ENCODE peak calls at places on chromosomes 11 and 22, in six cellular contexts. One of them, this sample, is unnamed. For H3K4me1, the result is how much of the 10 kb centered on the place peaks cover.

GRCh38 chr11:57638005-57638760 is 11.5 kb downstream of the YPEL4 start:
- DNase-seq in transverse colon: peak
- DNase-seq in ovary: peak
- DNase-seq in body of pancreas: peak
- DNase-seq in prostate gland: peak
- DNase-seq in heart left ventricle: peak
- DNase-seq in this sample: no peak

GRCh38 chr11:110903830-110904229 is 191.6 kb upstream of the ARHGAP20 start:
- DNase-seq in body of pancreas: no peak
- DNase-seq in transverse colon: no peak
- DNase-seq in ovary: no peak
- DNase-seq in heart left ventricle: no peak
- DNase-seq in prostate gland: no peak
- DNase-seq in this sample: no peak

GRCh38 chr11:103867481-103867880 is 169.0 kb upstream of the DDI1 start:
- DNase-seq in heart left ventricle: no peak
- DNase-seq in transverse colon: no peak
- DNase-seq in prostate gland: no peak
- DNase-seq in ovary: no peak
- DNase-seq in body of pancreas: no peak
- DNase-seq in this sample: no peak

GRCh38 chr22:25404923-25405853 is 159.3 kb upstream of the GRK3 start:
- DNase-seq in ovary: peak
- DNase-seq in body of pancreas: peak
- DNase-seq in transverse colon: peak
- DNase-seq in prostate gland: peak
- DNase-seq in heart left ventricle: peak
- DNase-seq in this sample: no peak

GRCh38 chr11:67117667-67118058 is 1.4 kb upstream of the KDM2A start:
- DNase-seq in ovary: peak
- DNase-seq in body of pancreas: peak
- DNase-seq in heart left ventricle: peak
- DNase-seq in prostate gland: no peak
- DNase-seq in transverse colon: peak
- DNase-seq in this sample: no peak

GRCh38 chr11:108786281-108786990 is 121.6 kb downstream of the DDX10 start:
- DNase-seq in body of pancreas: no peak
- DNase-seq in heart left ventricle: no peak
- DNase-seq in ovary: no peak
- DNase-seq in transverse colon: no peak
- DNase-seq in prostate gland: no peak
- DNase-seq in this sample: no peak

GRCh38 chr11:71397328-71397860 is 50.8 kb downstream of the DHCR7 start:
- DNase-seq in heart left ventricle: no peak
- DNase-seq in body of pancreas: no peak
- DNase-seq in ovary: no peak
- DNase-seq in prostate gland: no peak
- DNase-seq in transverse colon: no peak
- DNase-seq in this sample: no peak

GRCh38 chr11:7749456-7749855 is 43.2 kb upstream of the OVCH2 start:
- DNase-seq in heart left ventricle: no peak
- DNase-seq in body of pancreas: no peak
- DNase-seq in ovary: no peak
- DNase-seq in transverse colon: no peak
- DNase-seq in prostate gland: no peak
- DNase-seq in this sample: no peak

GRCh38 chr11:40877981-40878380 is 581.5 kb downstream of the LRRC4C start:
- DNase-seq in heart left ventricle: no peak
- DNase-seq in prostate gland: no peak
- DNase-seq in transverse colon: no peak
- DNase-seq in ovary: no peak
- DNase-seq in body of pancreas: no peak
- DNase-seq in this sample: no peak

GRCh38 chr11:35323076-35323868 is 96.1 kb downstream of the SLC1A2 start:
- DNase-seq in heart left ventricle: no peak
- DNase-seq in prostate gland: no peak
- DNase-seq in transverse colon: no peak
- DNase-seq in ovary: no peak
- DNase-seq in body of pancreas: no peak
- DNase-seq in this sample: no peak

GRCh38 chr11:84780689-84781293 is 846.4 kb downstream of the DLG2 start:
- DNase-seq in transverse colon: no peak
- DNase-seq in ovary: no peak
- DNase-seq in body of pancreas: no peak
- DNase-seq in prostate gland: no peak
- DNase-seq in heart left ventricle: no peak
- DNase-seq in this sample: no peak

GRCh38 chr11:87804176-87804575 is 371.1 kb downstream of the RAB38 start:
- DNase-seq in body of pancreas: no peak
- DNase-seq in prostate gland: no peak
- DNase-seq in heart left ventricle: no peak
- DNase-seq in ovary: no peak
- DNase-seq in transverse colon: no peak
- DNase-seq in this sample: no peak

GRCh38 chr11:64745523-64746328 is 1.8 kb upstream of the RASGRP2 start:
- DNase-seq in transverse colon: peak
- DNase-seq in prostate gland: peak
- DNase-seq in ovary: peak
- DNase-seq in body of pancreas: peak
- DNase-seq in heart left ventricle: peak
- DNase-seq in this sample: peak

GRCh38 chr22:43969021-43969878 is 14.0 kb downstream of the SAMM50 start:
- DNase-seq in prostate gland: no peak
- DNase-seq in body of pancreas: no peak
- DNase-seq in heart left ventricle: no peak
- DNase-seq in transverse colon: no peak
- DNase-seq in ovary: no peak
- DNase-seq in this sample: no peak

GRCh38 chr11:34044664-34045485 is 6.7 kb upstream of the CAPRIN1 start:
- DNase-seq in heart left ventricle: no peak
- DNase-seq in transverse colon: no peak
- DNase-seq in ovary: no peak
- DNase-seq in prostate gland: no peak
- DNase-seq in body of pancreas: no peak
- DNase-seq in this sample: no peak

GRCh38 chr22:29270475-29271271 is 2.6 kb downstream of the EWSR1 start:
- DNase-seq in heart left ventricle: no peak
- DNase-seq in ovary: no peak
- DNase-seq in body of pancreas: no peak
- DNase-seq in transverse colon: no peak
- DNase-seq in prostate gland: no peak
- DNase-seq in this sample: no peak

GRCh38 chr11:68373810-68374501 is 61.6 kb downstream of the LRP5 start:
- DNase-seq in heart left ventricle: peak
- DNase-seq in body of pancreas: peak
- DNase-seq in prostate gland: peak
- DNase-seq in transverse colon: peak
- DNase-seq in ovary: peak
- DNase-seq in this sample: no peak

GRCh38 chr11:96038046-96038445 is 114.1 kb upstream of the MTMR2 start:
- DNase-seq in ovary: no peak
- DNase-seq in heart left ventricle: no peak
- DNase-seq in transverse colon: no peak
- DNase-seq in body of pancreas: no peak
- DNase-seq in prostate gland: no peak
- DNase-seq in this sample: no peak

GRCh38 chr11:63719987-63720386 is 38.7 kb downstream of the RTN3 start:
- DNase-seq in heart left ventricle: no peak
- DNase-seq in transverse colon: no peak
- DNase-seq in body of pancreas: no peak
- DNase-seq in ovary: no peak
- DNase-seq in prostate gland: no peak
- DNase-seq in this sample: no peak

GRCh38 chr22:27100789-27101188 is 443.4 kb downstream of the MIAT start:
- DNase-seq in transverse colon: no peak
- DNase-seq in body of pancreas: no peak
- DNase-seq in prostate gland: no peak
- DNase-seq in heart left ventricle: no peak
- DNase-seq in ovary: peak
- DNase-seq in this sample: no peak

GRCh38 chr11:530960-531825 is 4.2 kb downstream of the HRAS start:
- DNase-seq in heart left ventricle: no peak
- DNase-seq in prostate gland: no peak
- DNase-seq in ovary: no peak
- DNase-seq in transverse colon: no peak
- DNase-seq in body of pancreas: no peak
- DNase-seq in this sample: peak

GRCh38 chr22:22086501-22087158 is 104.0 kb upstream of the TOP3B start:
- DNase-seq in transverse colon: no peak
- DNase-seq in prostate gland: no peak
- DNase-seq in body of pancreas: no peak
- DNase-seq in ovary: no peak
- DNase-seq in heart left ventricle: no peak
- DNase-seq in this sample: no peak

GRCh38 chr11:57347336-57347735 is 9.2 kb downstream of the P2RX3 start:
- DNase-seq in ovary: no peak
- DNase-seq in body of pancreas: no peak
- DNase-seq in heart left ventricle: no peak
- DNase-seq in transverse colon: no peak
- DNase-seq in prostate gland: no peak
- DNase-seq in this sample: no peak

GRCh38 chr11:76861490-76861953 is 804 bp downstream of the ACER3 start:
- DNase-seq in body of pancreas: no peak
- DNase-seq in transverse colon: no peak
- DNase-seq in ovary: no peak
- DNase-seq in heart left ventricle: no peak
- DNase-seq in prostate gland: no peak
- DNase-seq in this sample: no peak

GRCh38 chr11:128716661-128717210 is 22.9 kb downstream of the FLI1 start:
- DNase-seq in heart left ventricle: no peak
- DNase-seq in body of pancreas: no peak
- DNase-seq in transverse colon: peak
- DNase-seq in prostate gland: no peak
- DNase-seq in ovary: no peak
- DNase-seq in this sample: no peak

GRCh38 chr11:19316434-19316833 is 75.7 kb upstream of the E2F8 start:
- DNase-seq in ovary: no peak
- DNase-seq in body of pancreas: peak
- DNase-seq in prostate gland: peak
- DNase-seq in transverse colon: no peak
- DNase-seq in heart left ventricle: peak
- DNase-seq in this sample: no peak

GRCh38 chr22:45448431-45448830 is 34.9 kb downstream of the RIBC2 start:
- DNase-seq in ovary: peak
- DNase-seq in prostate gland: no peak
- DNase-seq in heart left ventricle: peak
- DNase-seq in body of pancreas: no peak
- DNase-seq in transverse colon: no peak
- DNase-seq in this sample: peak

GRCh38 chr11:103987631-103988594 is 48.5 kb upstream of the DDI1 start:
- DNase-seq in prostate gland: no peak
- DNase-seq in heart left ventricle: no peak
- DNase-seq in ovary: no peak
- DNase-seq in transverse colon: no peak
- DNase-seq in body of pancreas: no peak
- DNase-seq in this sample: no peak

GRCh38 chr11:66462010-66462409 is 4.7 kb upstream of the PELI3 start:
- DNase-seq in ovary: no peak
- DNase-seq in body of pancreas: no peak
- DNase-seq in prostate gland: no peak
- DNase-seq in heart left ventricle: no peak
- DNase-seq in transverse colon: no peak
- DNase-seq in this sample: no peak

GRCh38 chr11:133082453-133082781 is 449.9 kb downstream of the OPCML start:
- DNase-seq in heart left ventricle: peak
- DNase-seq in transverse colon: peak
- DNase-seq in prostate gland: peak
- DNase-seq in body of pancreas: peak
- DNase-seq in ovary: peak
- DNase-seq in this sample: peak

GRCh38 chr22:50314455-50315288 is 7.2 kb upstream of the PLXNB2 start:
- DNase-seq in prostate gland: no peak
- DNase-seq in transverse colon: peak
- DNase-seq in ovary: no peak
- DNase-seq in heart left ventricle: peak
- DNase-seq in body of pancreas: no peak
- DNase-seq in this sample: no peak
- TF ChIP-seq POLR2A in prostate gland: no peak
- TF ChIP-seq POLR2A in transverse colon: peak
- TF ChIP-seq POLR2A in ovary: no peak
- TF ChIP-seq POLR2A in heart left ventricle: no peak
- TF ChIP-seq POLR2A in body of pancreas: no peak
- TF ChIP-seq POLR2A in this sample: no peak

DNA sequence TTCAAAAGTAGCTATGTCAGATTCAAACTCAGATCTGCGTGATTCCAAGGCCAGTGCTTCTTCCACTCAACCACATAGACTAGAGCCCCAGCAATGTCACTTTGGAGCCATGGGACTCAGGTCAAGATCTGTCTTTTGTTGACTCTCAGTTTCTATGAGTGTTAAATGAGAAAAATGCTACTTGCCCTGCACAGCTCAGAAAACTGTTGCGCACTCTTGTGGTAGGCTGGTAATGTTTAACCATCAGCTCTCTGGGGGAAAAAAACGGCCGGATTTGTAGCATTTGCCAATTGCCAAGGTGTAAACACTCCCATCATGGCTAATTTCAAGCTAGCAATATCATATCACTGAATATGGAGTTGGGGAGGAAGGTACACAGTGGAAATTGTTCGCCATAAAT is 328.1 kb upstream of the SYN3 start:
- DNase-seq in transverse colon: no peak
- DNase-seq in body of pancreas: no peak
- DNase-seq in prostate gland: no peak
- DNase-seq in ovary: no peak
- DNase-seq in heart left ventricle: no peak
- DNase-seq in this sample: no peak
- TF ChIP-seq CTCF in transverse colon: no peak
- TF ChIP-seq CTCF in body of pancreas: no peak
- TF ChIP-seq CTCF in prostate gland: no peak
- TF ChIP-seq CTCF in ovary: no peak
- TF ChIP-seq CTCF in heart left ventricle: no peak
- TF ChIP-seq CTCF in this sample: no peak

DNA sequence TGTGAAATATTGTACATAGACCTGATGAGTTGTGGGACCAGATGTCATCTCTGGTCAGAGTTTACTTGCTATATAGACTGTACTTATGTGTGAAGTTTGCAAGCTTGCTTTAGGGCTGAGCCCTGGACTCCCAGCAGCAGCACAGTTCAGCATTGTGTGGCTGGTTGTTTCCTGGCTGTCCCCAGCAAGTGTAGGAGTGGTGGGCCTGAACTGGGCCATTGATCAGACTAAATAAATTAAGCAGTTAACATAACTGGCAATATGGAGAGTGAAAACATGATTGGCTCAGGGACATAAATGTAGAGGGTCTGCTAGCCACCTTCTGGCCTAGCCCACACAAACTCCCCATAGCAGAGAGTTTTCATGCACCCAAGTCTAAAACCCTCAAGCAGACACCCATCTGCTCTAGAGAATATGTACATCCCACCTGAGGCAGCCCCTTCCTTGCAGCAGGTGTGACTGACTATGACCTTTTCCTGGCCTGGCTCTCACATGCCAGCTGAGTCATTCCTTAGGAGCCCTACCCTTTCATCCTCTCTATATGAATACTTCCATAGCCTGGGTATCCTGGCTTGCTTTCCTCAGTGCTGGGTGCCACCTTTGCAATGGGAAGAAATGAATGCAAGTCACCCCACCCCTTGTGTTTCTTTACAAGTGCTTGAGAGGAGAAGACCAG is 12.3 kb downstream of the PIK3IP1 start:
- DNase-seq in transverse colon: no peak
- DNase-seq in ovary: no peak
- DNase-seq in prostate gland: no peak
- DNase-seq in body of pancreas: no peak
- DNase-seq in heart left ventricle: no peak
- DNase-seq in this sample: no peak
- H3K4me1 ChIP-seq in transverse colon: under half
- H3K4me1 ChIP-seq in ovary: under half
- H3K4me1 ChIP-seq in prostate gland: under half
- H3K4me1 ChIP-seq in body of pancreas: under half
- H3K4me1 ChIP-seq in heart left ventricle: under half
- H3K4me1 ChIP-seq in this sample: under half

GRCh38 chr22:18970948-18971315 is 34.8 kb upstream of the PRODH start:
- DNase-seq in ovary: no peak
- DNase-seq in transverse colon: no peak
- DNase-seq in body of pancreas: no peak
- DNase-seq in heart left ventricle: no peak
- DNase-seq in prostate gland: no peak
- DNase-seq in this sample: no peak
- TF ChIP-seq POLR2A in ovary: no peak
- TF ChIP-seq POLR2A in transverse colon: no peak
- TF ChIP-seq POLR2A in body of pancreas: no peak
- TF ChIP-seq POLR2A in heart left ventricle: no peak
- TF ChIP-seq POLR2A in prostate gland: no peak
- TF ChIP-seq POLR2A in this sample: no peak